ENCODE peak calls at places on chromosomes 4 and X, in six cellular contexts. O, J, K, Y, W and D are unnamed samples.

GRCh38 chr4:95155759-95156451 is 392.9 kb downstream of the UNC5C start:
- DNase-seq in O (no peak), J (peak), K (no peak), Y (no peak), W (peak), D (no peak)

GRCh38 chr4:40699648-40700047 is 50.1 kb upstream of the NSUN7 start:
- DNase-seq in O (no peak), J (peak), K (no peak), Y (no peak), W (no peak), D (no peak)

GRCh38 chrX:152821145-152821765 is 9.3 kb downstream of the CETN2 start:
- DNase-seq in O (peak), J (peak), K (no peak), Y (peak), W (peak), D (no peak)

GRCh38 chr4:142091691-142092182 is 455.4 kb downstream of the IL15 start:
- DNase-seq in O (no peak), J (no peak), K (no peak), Y (no peak), W (peak), D (no peak)

GRCh38 chrX:8084023-8084422 is 87.0 kb downstream of the VCX2 start:
- DNase-seq in O (no peak), J (no peak), K (no peak), Y (no peak), W (no peak), D (no peak)

GRCh38 chr4:14254252-14254651 is 626.7 kb upstream of the BOD1L1 start:
- DNase-seq in O (peak), J (peak), K (peak), Y (peak), W (peak), D (no peak)

GRCh38 chrX:13694983-13695382 is 6.1 kb downstream of the RAB9A start:
- DNase-seq in O (no peak), J (no peak), K (no peak), Y (no peak), W (no peak), D (no peak)

GRCh38 chr4:25928956-25929336 is 14.9 kb downstream of the SMIM20 start:
- DNase-seq in O (no peak), J (no peak), K (no peak), Y (no peak), W (peak), D (no peak)

GRCh38 chrX:77749695-77750094 is 36.3 kb downstream of the ATRX start:
- DNase-seq in O (no peak), J (no peak), K (no peak), Y (no peak), W (no peak), D (no peak)

GRCh38 chr4:3307891-3308575 is 15.2 kb downstream of the RGS12 start:
- DNase-seq in O (no peak), J (no peak), K (no peak), Y (no peak), W (no peak), D (no peak)

GRCh38 chrX:135345328-135345645 is 36.0 kb downstream of the ETDC start:
- DNase-seq in O (peak), J (no peak), K (no peak), Y (peak), W (peak), D (no peak)

GRCh38 chrX:11687157-11687556 is 21.4 kb upstream of the ARHGAP6 start:
- DNase-seq in O (no peak), J (no peak), K (no peak), Y (no peak), W (no peak), D (no peak)

GRCh38 chr4:2322227-2322626 is 60.3 kb upstream of the MXD4 start:
- DNase-seq in O (no peak), J (no peak), K (no peak), Y (no peak), W (no peak), D (no peak)

GRCh38 chr4:24472514-24473308 is 111.6 kb downstream of the DHX15 start:
- DNase-seq in O (peak), J (peak), K (peak), Y (peak), W (peak), D (peak)

GRCh38 chr4:112361181-112361791 is 64.1 kb downstream of the ALPK1 start:
- DNase-seq in O (no peak), J (peak), K (peak), Y (no peak), W (no peak), D (no peak)

GRCh38 chr4:182938213-182938645 is 21.0 kb upstream of the DCTD start:
- DNase-seq in O (peak), J (peak), K (peak), Y (peak), W (peak), D (no peak)

GRCh38 chr4:104969394-104970066 is 177.1 kb upstream of the TET2 start:
- DNase-seq in O (no peak), J (peak), K (no peak), Y (no peak), W (no peak), D (no peak)

GRCh38 chrX:150899191-150899757 is 806 bp upstream of the CD99L2 start:
- DNase-seq in O (peak), J (peak), K (peak), Y (peak), W (peak), D (no peak)

GRCh38 chrX:40108959-40109287 is 11.2 kb upstream of the BCOR start:
- DNase-seq in O (peak), J (peak), K (peak), Y (peak), W (peak), D (no peak)

GRCh38 chrX:53716328-53717088 is 30.0 kb upstream of the HUWE1 start:
- DNase-seq in O (peak), J (peak), K (peak), Y (peak), W (peak), D (no peak)

GRCh38 chr4:98658287-98659105 is at the start of gene TSPAN5:
- DNase-seq in O (peak), J (peak), K (peak), Y (peak), W (peak), D (peak)

GRCh38 chrX:150506486-150506885 is 61.9 kb upstream of the MTM1 start:
- DNase-seq in O (no peak), J (no peak), K (no peak), Y (no peak), W (peak), D (no peak)

GRCh38 chrX:115018040-115018647 is 728 bp upstream of the IL13RA2 start:
- DNase-seq in O (no peak), J (peak), K (no peak), Y (peak), W (no peak), D (no peak)
- TF ChIP-seq CTCF in O (peak), J (no peak), K (peak), Y (peak), W (peak), D (peak)

GRCh38 chrX:104309169-104309568 is 54.4 kb upstream of the ESX1 start:
- DNase-seq in O (no peak), J (no peak), K (no peak), Y (no peak), W (no peak), D (no peak)
- TF ChIP-seq CTCF in O (no peak), J (no peak), K (no peak), Y (no peak), W (no peak), D (no peak)

DNA sequence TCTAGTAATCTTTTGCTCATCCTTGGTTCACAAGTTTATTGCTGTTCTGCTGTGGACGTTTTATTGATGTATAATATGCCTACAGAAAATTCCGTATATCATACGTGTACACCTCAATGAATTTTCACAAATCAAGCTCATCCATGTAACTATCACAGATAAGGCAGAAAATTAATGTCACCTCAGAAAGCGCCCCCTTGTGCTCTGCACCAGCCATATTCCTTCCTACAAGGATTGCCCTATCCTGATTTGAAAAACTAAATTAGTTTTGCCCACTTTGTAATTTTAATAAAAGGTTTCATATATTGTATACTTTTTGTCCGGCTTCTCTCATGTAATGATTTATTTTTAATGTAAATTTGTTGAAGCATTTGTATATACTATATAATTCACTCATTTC is 390.8 kb downstream of the ADGRL3 start:
- DNase-seq in O (no peak), J (no peak), K (no peak), Y (no peak), W (no peak), D (no peak)
- TF ChIP-seq CTCF in O (peak), J (no peak), K (no peak), Y (no peak), W (no peak), D (peak)

GRCh38 chrX:38305971-38306370 is 21.3 kb downstream of the RPGR start:
- DNase-seq in O (no peak), J (no peak), K (no peak), Y (no peak), W (peak), D (no peak)

GRCh38 chrX:38304010-38304409 is 23.3 kb downstream of the RPGR start:
- DNase-seq in O (no peak), J (no peak), K (no peak), Y (no peak), W (peak), D (no peak)
- TF ChIP-seq CTCF in O (no peak), J (no peak), K (peak), Y (peak), W (peak), D (peak)

DNA sequence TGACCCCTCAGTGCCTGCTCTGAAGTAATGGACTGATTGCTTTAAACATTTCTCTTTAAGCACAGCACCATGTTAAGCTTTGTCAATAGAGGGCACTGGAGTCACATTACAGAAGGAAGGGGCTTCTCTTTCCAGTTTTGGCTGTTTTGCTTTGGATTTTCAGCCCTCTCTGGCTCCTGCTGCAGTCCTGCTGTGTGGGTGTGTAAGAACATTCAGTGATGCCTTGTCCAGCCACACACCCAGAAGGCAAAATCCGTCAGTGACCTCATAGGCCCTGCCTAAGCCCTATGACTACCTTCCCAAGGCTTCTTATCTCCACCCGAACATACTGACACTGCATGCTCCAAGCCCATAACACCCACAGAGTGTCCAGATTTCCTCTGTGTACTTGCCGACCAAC is 215.3 kb upstream of the CTSO start:
- DNase-seq in O (no peak), J (peak), K (peak), Y (peak), W (peak), D (no peak)
- TF ChIP-seq CTCF in O (peak), J (peak), K (peak), Y (no peak), W (peak), D (peak)

GRCh38 chrX:9829308-9830267 is 43.4 kb downstream of the SHROOM2 start:
- DNase-seq in O (no peak), J (peak), K (peak), Y (peak), W (no peak), D (no peak)
- TF ChIP-seq CTCF in O (no peak), J (no peak), K (no peak), Y (no peak), W (no peak), D (no peak)